ENCODE peak calls at places on chromosomes 13 and 19, in eight cellular contexts. O is cardiac muscle cell, U is fibroblast of lung, K is suprapubic skin, G is body of pancreas, I is GM23338, D is sigmoid colon, C is ascending aorta. M is an unnamed sample. For H3K4me1, the result is how much of the 10 kb centered on the place peaks cover.

GRCh38 chr19:3338541-3339181 is 27.7 kb upstream of the NFIC start:
- DNase-seq in O (no peak), U (no peak), K (no peak), G (peak), I (no peak), D (peak), C (peak), M (peak)

GRCh38 chr19:11092181-11092538 is 2.9 kb downstream of the LDLR start:
- DNase-seq in O (peak), U (peak), K (no peak), G (peak), I (no peak), D (no peak), C (no peak), M (no peak)

GRCh38 chr19:17323274-17323972 is 11.2 kb downstream of the ANO8 start:
- DNase-seq in O (no peak), U (no peak), K (no peak), G (no peak), I (no peak), D (no peak), C (no peak), M (no peak)

GRCh38 chr19:11181488-11181887 is 15.9 kb downstream of the KANK2 start:
- DNase-seq in O (no peak), U (no peak), K (no peak), G (no peak), I (no peak), D (no peak), C (no peak), M (no peak)

GRCh38 chr19:49866933-49867782 is at the start of gene PNKP:
- DNase-seq in O (peak), U (peak), K (peak), G (peak), I (peak), D (peak), C (peak), M (peak)

GRCh38 chr13:91609353-91609752 is 210.9 kb downstream of the GPC5 start:
- DNase-seq in O (peak), U (peak), K (no peak), G (no peak), I (no peak), D (no peak), C (no peak), M (no peak)

GRCh38 chr13:103394670-103395069 is 328.5 kb upstream of the SLC10A2 start:
- DNase-seq in O (no peak), U (no peak), K (no peak), G (no peak), I (no peak), D (no peak), C (no peak), M (no peak)

GRCh38 chr13:100389617-100390016 is 199.0 kb downstream of the GGACT start:
- DNase-seq in O (no peak), U (no peak), K (no peak), G (no peak), I (no peak), D (no peak), C (no peak), M (no peak)

GRCh38 chr13:105031306-105031705 is 1504.2 kb downstream of the EFNB2 start:
- DNase-seq in O (no peak), U (no peak), K (no peak), G (no peak), I (no peak), D (no peak), C (no peak), M (no peak)

GRCh38 chr13:113947321-113948033 is 26.4 kb downstream of the C13orf46 start:
- DNase-seq in O (peak), U (no peak), K (no peak), G (peak), I (peak), D (no peak), C (peak), M (no peak)

GRCh38 chr19:2166741-2167738 is 3.3 kb downstream of the DOT1L start:
- DNase-seq in O (peak), U (peak), K (peak), G (peak), I (peak), D (peak), C (peak), M (peak)

GRCh38 chr13:99743079-99743478 is 228.5 kb downstream of the ZIC5 start:
- DNase-seq in O (no peak), U (no peak), K (no peak), G (no peak), I (no peak), D (no peak), C (no peak), M (no peak)

GRCh38 chr19:53432088-53432661 is 391 bp downstream of the ZNF761 start:
- DNase-seq in O (peak), U (peak), K (peak), G (peak), I (peak), D (peak), C (peak), M (peak)

GRCh38 chr19:38125238-38125637 is 98.8 kb downstream of the DPF1 start:
- DNase-seq in O (no peak), U (no peak), K (no peak), G (no peak), I (no peak), D (no peak), C (no peak), M (no peak)

GRCh38 chr19:30457484-30457883 is 85.3 kb downstream of the ZNF536 start:
- DNase-seq in O (no peak), U (no peak), K (no peak), G (no peak), I (no peak), D (no peak), C (no peak), M (no peak)

GRCh38 chr13:46468570-46468969 is 81.5 kb upstream of the RUBCNL start:
- DNase-seq in O (no peak), U (no peak), K (no peak), G (no peak), I (no peak), D (no peak), C (no peak), M (no peak)

GRCh38 chr19:41303941-41304340 is 6.0 kb upstream of the CCDC97 start:
- DNase-seq in O (no peak), U (no peak), K (no peak), G (no peak), I (no peak), D (peak), C (no peak), M (no peak)

GRCh38 chr19:29706635-29707034 is 8.4 kb downstream of the C19orf12 start:
- DNase-seq in O (no peak), U (no peak), K (no peak), G (no peak), I (no peak), D (no peak), C (no peak), M (no peak)

DNA sequence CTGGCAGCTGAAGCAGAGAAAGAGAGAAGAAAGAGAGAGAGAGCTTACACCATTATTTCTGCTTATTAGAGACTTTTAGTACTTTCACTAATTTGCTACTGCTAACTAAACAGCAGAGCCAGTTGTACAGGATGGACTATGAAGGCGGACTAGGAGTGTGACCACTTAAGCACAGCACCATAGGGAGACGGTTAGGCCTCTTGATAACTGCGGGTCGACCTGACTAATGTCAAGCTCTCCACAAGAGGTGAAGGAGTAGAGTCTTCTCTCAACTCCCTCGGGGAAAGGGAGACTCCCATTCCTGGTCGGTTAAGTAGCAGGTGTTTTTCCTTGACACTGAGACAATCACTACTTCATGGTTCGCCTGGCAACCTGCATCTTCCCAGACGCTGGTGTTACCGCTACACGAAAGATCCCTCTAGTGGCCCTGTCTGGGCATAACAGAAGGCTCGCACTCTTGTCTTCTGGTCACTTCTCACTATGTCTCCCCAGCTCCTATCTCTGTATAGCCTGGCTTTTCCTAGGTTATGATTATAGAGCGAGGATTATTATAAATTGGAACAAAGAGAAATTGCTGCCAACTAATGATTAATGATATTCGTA is 5.3 kb upstream of the PSG7 start:
- DNase-seq in O (no peak), U (no peak), K (no peak), G (no peak), I (peak), D (no peak), C (no peak), M (no peak)
- TF ChIP-seq CTCF in O (peak), U (peak), K (peak), G (peak), I (peak), D (no peak), C (no peak), M (no peak)

DNA sequence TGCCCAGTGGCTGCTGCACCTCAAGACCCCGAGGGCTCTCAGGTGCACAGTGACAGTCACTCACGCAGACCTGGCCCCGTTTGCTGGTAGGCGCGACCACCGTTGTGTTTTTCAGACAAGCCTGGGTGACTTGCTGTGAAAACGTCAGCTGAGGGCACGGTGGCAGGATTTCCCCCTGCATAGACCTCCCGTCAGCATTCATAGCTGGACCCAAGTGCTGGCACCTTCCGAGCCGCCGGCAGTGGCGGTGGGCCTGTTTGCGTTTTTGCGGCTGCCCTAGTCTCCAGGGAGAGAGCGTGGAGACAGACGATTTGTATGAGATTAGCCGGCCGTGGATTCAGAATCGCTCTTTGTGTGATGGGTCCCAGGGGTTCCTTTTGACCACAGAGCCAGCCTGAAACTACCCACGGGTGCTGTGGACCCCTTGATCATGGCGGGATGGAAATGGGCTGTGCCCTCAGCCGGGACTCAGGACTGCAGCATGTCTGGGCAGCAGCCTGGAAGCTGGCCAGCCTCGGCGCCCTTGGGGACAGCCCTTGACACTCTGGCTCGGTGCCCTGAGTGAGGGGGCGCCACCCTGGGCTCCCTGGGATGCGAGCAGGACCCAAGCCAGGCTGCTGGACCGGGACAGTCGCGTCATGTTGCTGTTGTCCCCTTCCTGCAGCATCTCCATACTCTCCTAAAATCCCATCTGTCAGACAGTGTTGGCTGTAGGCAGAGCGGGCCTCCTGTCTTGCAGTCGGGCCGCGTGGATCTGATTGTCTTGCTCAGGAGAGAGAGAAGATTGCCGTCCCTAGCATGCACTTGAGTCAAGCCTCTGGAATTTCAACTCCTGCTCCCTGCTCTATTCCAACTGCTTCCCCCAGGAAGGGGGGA is 8.6 kb downstream of the KDM4B start:
- DNase-seq in O (peak), U (peak), K (no peak), G (peak), I (no peak), D (peak), C (no peak), M (no peak)
- H3K4me1 ChIP-seq in O (under half), U (under half), K (half or more), G (half or more), I (under half), D (half or more), C (under half), M (half or more)

DNA sequence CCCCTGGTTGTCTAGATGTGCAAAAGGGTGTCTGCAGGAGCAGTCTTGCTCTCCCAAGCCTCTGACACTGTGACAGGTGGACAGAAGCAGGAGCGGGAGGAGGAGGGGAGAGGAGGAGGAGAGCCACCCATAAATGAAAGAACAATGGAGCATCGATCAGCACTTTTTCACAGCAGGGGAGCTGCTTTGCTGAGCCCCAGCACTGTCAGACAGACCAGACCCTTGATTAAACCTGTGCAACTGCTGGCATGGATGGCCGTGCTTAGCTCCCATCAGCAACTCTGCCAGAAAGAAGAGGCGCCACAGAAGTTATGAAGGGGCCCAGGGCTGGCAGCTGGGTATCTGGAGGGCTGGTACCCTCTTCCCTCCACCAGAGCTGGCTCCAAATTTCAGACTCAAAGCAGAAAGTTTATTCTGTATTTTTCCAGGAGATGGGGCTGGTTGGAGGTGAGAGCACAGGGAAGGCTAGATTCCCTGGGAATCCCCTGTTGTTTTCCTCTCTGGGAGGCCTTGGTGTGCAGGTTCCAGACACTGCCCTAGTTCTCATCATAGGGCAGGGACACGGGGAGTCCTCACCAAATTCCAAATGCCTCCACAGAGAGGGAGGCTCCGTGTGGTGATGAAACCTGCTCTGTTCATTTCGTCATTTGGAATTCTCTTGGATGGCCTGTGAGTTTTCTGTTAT is 1192.2 kb downstream of the UQCRFS1 start:
- DNase-seq in O (no peak), U (no peak), K (no peak), G (no peak), I (peak), D (no peak), C (no peak), M (no peak)
- TF ChIP-seq CTCF in O (no peak), U (no peak), K (no peak), G (no peak), I (no peak), D (no peak), C (no peak), M (no peak)

DNA sequence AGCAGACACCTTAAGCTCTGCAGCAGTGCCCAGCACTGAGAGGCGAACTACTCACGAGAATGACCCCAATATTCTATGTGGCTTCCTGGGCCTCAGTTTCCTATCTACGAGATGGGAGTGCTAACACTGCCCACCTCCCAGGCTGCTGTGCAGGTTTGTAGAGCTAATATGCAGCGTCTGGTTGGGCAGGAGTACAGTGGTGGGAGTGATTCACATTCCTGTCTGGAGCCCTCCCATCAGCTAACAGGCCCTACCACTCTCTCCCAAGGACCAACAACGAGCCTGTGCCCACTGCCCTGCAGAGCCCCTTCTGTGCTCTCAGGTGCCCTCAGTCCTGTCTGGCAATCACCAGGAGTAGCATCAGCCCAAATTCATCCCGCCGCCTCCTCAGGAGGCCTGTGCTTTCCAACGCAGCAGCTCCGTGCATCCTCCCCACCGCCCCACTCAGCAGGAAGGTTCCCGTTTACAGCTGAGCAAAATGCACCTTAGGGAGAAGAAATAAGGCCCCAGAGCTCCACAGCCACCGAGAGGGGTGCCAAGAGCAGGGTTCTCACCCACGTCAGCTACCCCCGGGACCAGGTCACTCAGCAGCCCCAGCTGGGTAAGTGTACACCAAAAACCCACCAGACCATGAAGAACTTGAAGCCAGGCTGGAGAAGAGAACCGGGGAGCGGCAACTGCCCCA is 6.6 kb downstream of the AKT2 start:
- DNase-seq in O (no peak), U (no peak), K (no peak), G (no peak), I (no peak), D (peak), C (no peak), M (peak)
- H3K4me1 ChIP-seq in O (under half), U (under half), K (half or more), G (half or more), I (under half), D (half or more), C (under half), M (half or more)